ENCODE peak calls at places on chromosomes 6 and 20, in five cellular contexts. O is activated T-cell treated with anti-CD3 and anti-CD28 coated beads for 48 hours, S is uterus, R is testis, X is right cardiac atrium. B is an unnamed sample.

GRCh38 chr6:125926711-125927110 is 29.9 kb upstream of the HINT3 start:
- DNase-seq in X (no peak), O (no peak), R (no peak), S (no peak), B (no peak)

GRCh38 chr20:43722153-43722505 is 4.7 kb downstream of the GTSF1L start:
- DNase-seq in R (no peak), O (no peak), S (no peak), X (no peak), B (no peak)

GRCh38 chr6:158772851-158773371 is 46.3 kb downstream of the EZR start:
- DNase-seq in S (no peak), R (no peak), O (no peak), X (no peak), B (no peak)

GRCh38 chr6:162942860-162943259 is 215.1 kb downstream of the PACRG start:
- DNase-seq in X (no peak), S (no peak), R (no peak), O (no peak), B (no peak)

GRCh38 chr20:24560571-24561485 is 91.4 kb downstream of the SYNDIG1 start:
- DNase-seq in S (no peak), R (no peak), O (no peak), X (no peak), B (peak)

GRCh38 chr6:97053643-97054411 is 129.3 kb downstream of the KLHL32 start:
- DNase-seq in O (no peak), X (no peak), R (no peak), S (no peak), B (peak)

GRCh38 chr6:63352587-63353281 is 33.0 kb upstream of the LGSN start:
- DNase-seq in R (peak), S (no peak), O (no peak), X (no peak), B (peak)

GRCh38 chr6:143759666-143760065 is 81.9 kb downstream of the PHACTR2 start:
- DNase-seq in X (no peak), S (no peak), R (no peak), O (no peak), B (no peak)

GRCh38 chr20:18284805-18285533 is 3.4 kb upstream of the ZNF133 start:
- DNase-seq in S (no peak), R (no peak), O (no peak), X (no peak), B (no peak)

GRCh38 chr20:20712004-20712473 is 405 bp downstream of the RALGAPA2 start:
- DNase-seq in S (no peak), O (no peak), R (peak), X (no peak), B (no peak)

GRCh38 chr6:153511896-153512496 is 380.9 kb upstream of the RGS17 start:
- DNase-seq in O (no peak), R (peak), S (no peak), X (no peak), B (peak)

GRCh38 chr6:79385333-79385732 is 150.9 kb upstream of the HMGN3 start:
- DNase-seq in X (no peak), O (no peak), S (no peak), R (no peak), B (no peak)